ENCODE peak calls at places on chromosome 16, in six cellular contexts. H is breast epithelium, N is dermis blood vessel endothelial cell, L is HEK293T, Q is progenitor cell of endocrine pancreas, O is tibial nerve. W is an unnamed sample.

GRCh38 chr16:31127182-31127581 is 8.3 kb downstream of the PRSS8 start:
- DNase-seq in H (no peak), N (no peak), L (no peak), Q (no peak), O (no peak), W (no peak)

GRCh38 chr16:57384248-57385070 is 12.2 kb downstream of the CX3CL1 start:
- DNase-seq in H (no peak), N (no peak), L (no peak), Q (no peak), O (no peak), W (no peak)

GRCh38 chr16:70700101-70701020 is 14.5 kb upstream of the MTSS2 start:
- DNase-seq in H (peak), N (no peak), L (no peak), Q (no peak), O (no peak), W (no peak)

GRCh38 chr16:22089910-22090309 is 2.4 kb upstream of the VWA3A start:
- DNase-seq in H (no peak), N (no peak), L (no peak), Q (no peak), O (no peak), W (no peak)

GRCh38 chr16:265711-266110 is 10.0 kb downstream of the RGS11 start:
- DNase-seq in H (no peak), N (no peak), L (no peak), Q (no peak), O (no peak), W (no peak)

GRCh38 chr16:75252049-75252864 is 833 bp upstream of the BCAR1 start:
- DNase-seq in H (no peak), N (no peak), L (no peak), Q (no peak), O (no peak), W (no peak)

GRCh38 chr16:29737713-29738112 is 8.1 kb downstream of the C16orf54 start:
- DNase-seq in H (no peak), N (no peak), L (no peak), Q (no peak), O (no peak), W (no peak)

GRCh38 chr16:56938664-56939513 is 6.9 kb downstream of the HERPUD1 start:
- DNase-seq in H (no peak), N (no peak), L (no peak), Q (no peak), O (no peak), W (no peak)

GRCh38 chr16:74737521-74737920 is 36.9 kb upstream of the MLKL start:
- DNase-seq in H (no peak), N (no peak), L (no peak), Q (no peak), O (no peak), W (no peak)

GRCh38 chr16:12690024-12690423 is 113.7 kb downstream of the CPPED1 start:
- DNase-seq in H (no peak), N (no peak), L (no peak), Q (no peak), O (no peak), W (no peak)

GRCh38 chr16:85422374-85423185 is 190.5 kb upstream of the GSE1 start:
- DNase-seq in H (no peak), N (no peak), L (no peak), Q (peak), O (no peak), W (peak)

GRCh38 chr16:804193-805048 is 3.9 kb upstream of the GNG13 start:
- DNase-seq in H (no peak), N (no peak), L (no peak), Q (no peak), O (no peak), W (no peak)

GRCh38 chr16:85431431-85432124 is 181.5 kb upstream of the GSE1 start:
- DNase-seq in H (no peak), N (no peak), L (no peak), Q (no peak), O (no peak), W (no peak)

GRCh38 chr16:51243836-51244483 is 92.9 kb upstream of the SALL1 start:
- DNase-seq in H (no peak), N (no peak), L (no peak), Q (no peak), O (no peak), W (no peak)

GRCh38 chr16:49158029-49158642 is 123.5 kb downstream of the CBLN1 start:
- DNase-seq in H (no peak), N (peak), L (peak), Q (peak), O (no peak), W (peak)